ENCODE peak calls at places on chromosomes 3 and 15, in seven cellular contexts. One of them, this sample, is unnamed.

GRCh38 chr3:46544771-46545503 is 21.2 kb downstream of the LRRC2 start:
- DNase-seq in choroid plexus epithelial cell: no peak
- DNase-seq in IMR-90: no peak
- DNase-seq in HFFc6: no peak
- DNase-seq in kidney epithelial cell: no peak
- DNase-seq in fibroblast of lung: no peak
- DNase-seq in astrocyte of the spinal cord: no peak
- DNase-seq in this sample: peak

GRCh38 chr3:85090495-85090894 is 131.7 kb downstream of the CADM2 start:
- DNase-seq in choroid plexus epithelial cell: no peak
- DNase-seq in IMR-90: no peak
- DNase-seq in HFFc6: no peak
- DNase-seq in kidney epithelial cell: no peak
- DNase-seq in fibroblast of lung: no peak
- DNase-seq in astrocyte of the spinal cord: no peak
- DNase-seq in this sample: no peak

GRCh38 chr3:127209840-127210653 is 17.1 kb downstream of the PRR23E start:
- DNase-seq in choroid plexus epithelial cell: no peak
- DNase-seq in IMR-90: no peak
- DNase-seq in HFFc6: no peak
- DNase-seq in kidney epithelial cell: no peak
- DNase-seq in fibroblast of lung: no peak
- DNase-seq in astrocyte of the spinal cord: no peak
- DNase-seq in this sample: no peak

GRCh38 chr3:194089357-194090177 is 46.4 kb upstream of the HES1 start:
- DNase-seq in choroid plexus epithelial cell: peak
- DNase-seq in IMR-90: peak
- DNase-seq in HFFc6: peak
- DNase-seq in kidney epithelial cell: peak
- DNase-seq in fibroblast of lung: peak
- DNase-seq in astrocyte of the spinal cord: peak
- DNase-seq in this sample: no peak

GRCh38 chr3:129651316-129652202 is 45.1 kb upstream of the PLXND1 start:
- DNase-seq in choroid plexus epithelial cell: peak
- DNase-seq in IMR-90: peak
- DNase-seq in HFFc6: peak
- DNase-seq in kidney epithelial cell: peak
- DNase-seq in fibroblast of lung: peak
- DNase-seq in astrocyte of the spinal cord: peak
- DNase-seq in this sample: peak

GRCh38 chr15:82551646-82552247 is 11.5 kb upstream of the RPS17 start:
- DNase-seq in choroid plexus epithelial cell: no peak
- DNase-seq in IMR-90: no peak
- DNase-seq in HFFc6: no peak
- DNase-seq in kidney epithelial cell: peak
- DNase-seq in fibroblast of lung: peak
- DNase-seq in astrocyte of the spinal cord: no peak
- DNase-seq in this sample: no peak

GRCh38 chr3:165522371-165522770 is 314.9 kb downstream of the BCHE start:
- DNase-seq in choroid plexus epithelial cell: no peak
- DNase-seq in IMR-90: no peak
- DNase-seq in HFFc6: no peak
- DNase-seq in kidney epithelial cell: no peak
- DNase-seq in fibroblast of lung: no peak
- DNase-seq in astrocyte of the spinal cord: no peak
- DNase-seq in this sample: no peak

GRCh38 chr3:72187131-72187530 is 402.2 kb upstream of the PROK2 start:
- DNase-seq in choroid plexus epithelial cell: peak
- DNase-seq in IMR-90: no peak
- DNase-seq in HFFc6: no peak
- DNase-seq in kidney epithelial cell: no peak
- DNase-seq in fibroblast of lung: no peak
- DNase-seq in astrocyte of the spinal cord: no peak
- DNase-seq in this sample: no peak

GRCh38 chr3:163632677-163633076 is 1445.6 kb downstream of the SI start:
- DNase-seq in choroid plexus epithelial cell: no peak
- DNase-seq in IMR-90: no peak
- DNase-seq in HFFc6: no peak
- DNase-seq in kidney epithelial cell: no peak
- DNase-seq in fibroblast of lung: no peak
- DNase-seq in astrocyte of the spinal cord: no peak
- DNase-seq in this sample: no peak

GRCh38 chr3:98612996-98613517 is 19.6 kb upstream of the CPOX start:
- DNase-seq in choroid plexus epithelial cell: no peak
- DNase-seq in IMR-90: no peak
- DNase-seq in HFFc6: no peak
- DNase-seq in kidney epithelial cell: no peak
- DNase-seq in fibroblast of lung: no peak
- DNase-seq in astrocyte of the spinal cord: no peak
- DNase-seq in this sample: no peak

GRCh38 chr3:12425850-12426579 is 58.3 kb upstream of the TSEN2 start:
- DNase-seq in choroid plexus epithelial cell: no peak
- DNase-seq in IMR-90: no peak
- DNase-seq in HFFc6: no peak
- DNase-seq in kidney epithelial cell: no peak
- DNase-seq in fibroblast of lung: no peak
- DNase-seq in astrocyte of the spinal cord: no peak
- DNase-seq in this sample: no peak

GRCh38 chr3:43872301-43872700 is 181.6 kb downstream of the ABHD5 start:
- DNase-seq in choroid plexus epithelial cell: peak
- DNase-seq in IMR-90: peak
- DNase-seq in HFFc6: peak
- DNase-seq in kidney epithelial cell: peak
- DNase-seq in fibroblast of lung: peak
- DNase-seq in astrocyte of the spinal cord: peak
- DNase-seq in this sample: peak

GRCh38 chr15:29139072-29139471 is 130.6 kb downstream of the NSMCE3 start:
- DNase-seq in choroid plexus epithelial cell: no peak
- DNase-seq in IMR-90: no peak
- DNase-seq in HFFc6: no peak
- DNase-seq in kidney epithelial cell: no peak
- DNase-seq in fibroblast of lung: no peak
- DNase-seq in astrocyte of the spinal cord: no peak
- DNase-seq in this sample: no peak

GRCh38 chr15:27589260-27589659 is 509.9 kb downstream of the OCA2 start:
- DNase-seq in choroid plexus epithelial cell: no peak
- DNase-seq in IMR-90: no peak
- DNase-seq in HFFc6: no peak
- DNase-seq in kidney epithelial cell: no peak
- DNase-seq in fibroblast of lung: no peak
- DNase-seq in astrocyte of the spinal cord: no peak
- DNase-seq in this sample: peak

GRCh38 chr3:108208831-108209230 is 13.4 kb downstream of the IFT57 start:
- DNase-seq in choroid plexus epithelial cell: no peak
- DNase-seq in IMR-90: no peak
- DNase-seq in HFFc6: no peak
- DNase-seq in kidney epithelial cell: no peak
- DNase-seq in fibroblast of lung: no peak
- DNase-seq in astrocyte of the spinal cord: no peak
- DNase-seq in this sample: no peak

DNA sequence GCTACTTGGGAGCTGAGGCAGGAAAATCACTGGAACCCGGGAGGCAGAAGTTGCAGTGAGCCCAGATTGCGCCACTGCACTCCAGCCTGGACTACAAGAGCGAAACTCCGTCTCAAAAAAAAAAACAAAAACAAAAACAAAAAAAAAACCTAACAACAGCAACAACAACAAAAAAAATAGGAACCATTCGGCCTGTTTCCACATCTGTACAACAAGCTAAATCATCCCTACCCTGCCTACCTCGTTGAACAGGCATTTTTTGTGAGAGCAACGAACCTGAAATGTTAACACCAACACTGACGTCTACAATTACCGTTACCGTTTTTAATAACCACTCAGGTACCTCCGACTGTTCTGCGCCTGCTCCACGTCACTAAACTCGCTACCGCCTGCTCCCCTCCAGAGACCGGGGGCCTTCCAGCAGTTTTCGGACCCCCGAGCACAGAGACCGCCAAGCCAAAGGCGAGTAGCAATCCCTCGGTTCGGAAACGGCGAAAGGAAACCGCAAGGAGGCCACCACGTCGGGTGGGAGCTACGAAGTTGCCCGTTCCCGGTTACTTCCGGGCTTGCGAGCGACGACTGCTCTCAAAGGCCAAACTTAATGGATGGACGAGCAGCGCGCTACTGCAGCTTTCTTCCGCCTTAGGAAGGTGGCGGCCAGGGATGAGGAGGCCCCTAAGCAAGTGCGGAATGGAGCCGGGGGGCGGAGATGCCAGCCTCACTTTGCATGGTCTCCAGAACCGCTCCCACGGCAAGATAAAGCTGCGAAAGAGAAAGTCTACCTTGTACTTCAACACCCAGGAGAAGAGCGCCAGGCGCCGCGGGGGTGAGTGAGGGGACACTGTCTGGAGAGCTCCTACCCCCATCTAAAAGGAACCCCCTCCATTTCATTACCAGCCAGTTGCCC is at the start of the genes PIGB and PIGBOS1:
- DNase-seq in choroid plexus epithelial cell: peak
- DNase-seq in IMR-90: peak
- DNase-seq in HFFc6: peak
- DNase-seq in kidney epithelial cell: peak
- DNase-seq in fibroblast of lung: peak
- DNase-seq in astrocyte of the spinal cord: peak
- DNase-seq in this sample: peak
- TF ChIP-seq CTCF in choroid plexus epithelial cell: peak
- TF ChIP-seq CTCF in IMR-90: peak
- TF ChIP-seq CTCF in HFFc6: no peak
- TF ChIP-seq CTCF in kidney epithelial cell: no peak
- TF ChIP-seq CTCF in fibroblast of lung: peak
- TF ChIP-seq CTCF in astrocyte of the spinal cord: no peak
- TF ChIP-seq CTCF in this sample: no peak

GRCh38 chr3:122245513-122246174 is 62.2 kb downstream of the CASR start:
- DNase-seq in choroid plexus epithelial cell: peak
- DNase-seq in IMR-90: peak
- DNase-seq in HFFc6: peak
- DNase-seq in kidney epithelial cell: no peak
- DNase-seq in fibroblast of lung: peak
- DNase-seq in astrocyte of the spinal cord: peak
- DNase-seq in this sample: no peak
- TF ChIP-seq CTCF in choroid plexus epithelial cell: no peak
- TF ChIP-seq CTCF in IMR-90: no peak
- TF ChIP-seq CTCF in HFFc6: peak
- TF ChIP-seq CTCF in kidney epithelial cell: peak
- TF ChIP-seq CTCF in fibroblast of lung: no peak
- TF ChIP-seq CTCF in astrocyte of the spinal cord: no peak
- TF ChIP-seq CTCF in this sample: no peak

DNA sequence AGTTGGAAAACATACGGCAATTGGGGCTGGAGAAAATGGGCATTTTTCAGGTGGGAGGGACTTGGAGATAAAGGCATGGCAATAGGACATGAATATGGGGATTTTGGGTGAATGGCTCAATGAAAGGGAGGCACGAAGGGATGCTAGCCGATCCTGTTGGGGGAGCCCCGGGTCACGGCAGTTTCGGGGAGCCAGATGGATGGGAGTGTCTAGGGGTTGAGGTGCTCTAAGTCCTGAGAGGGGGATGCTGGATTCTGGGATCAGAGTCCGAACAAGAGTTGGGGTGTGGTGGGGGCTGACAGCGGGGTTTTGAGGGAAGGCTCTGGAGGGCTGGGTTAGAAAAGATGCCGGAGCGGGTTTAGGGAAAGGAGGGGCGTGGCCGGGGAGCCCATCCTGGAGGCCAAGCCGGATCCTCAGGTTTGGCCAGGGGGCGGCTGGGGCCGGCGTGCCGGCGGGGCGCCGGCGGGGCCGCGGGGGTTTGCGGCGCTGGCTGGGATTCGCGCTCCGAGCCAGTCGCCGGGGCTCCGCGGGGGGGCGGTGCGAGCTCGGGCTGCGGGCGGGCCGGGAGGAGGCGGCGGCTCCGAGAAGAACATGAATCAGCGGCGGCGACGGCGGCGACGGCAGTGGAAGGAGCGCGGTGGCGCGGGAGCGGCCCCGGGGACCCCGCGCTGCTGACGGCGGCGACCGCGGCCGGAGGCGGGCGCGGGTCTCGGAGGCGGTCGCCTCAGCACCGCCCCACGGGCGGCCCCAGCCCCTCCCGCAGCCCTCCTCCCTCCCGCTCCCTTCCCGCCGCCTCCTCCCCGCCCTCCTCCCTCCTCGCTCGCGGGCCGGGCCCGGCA is at the start of gene TYRO3:
- DNase-seq in choroid plexus epithelial cell: peak
- DNase-seq in IMR-90: no peak
- DNase-seq in HFFc6: peak
- DNase-seq in kidney epithelial cell: no peak
- DNase-seq in fibroblast of lung: peak
- DNase-seq in astrocyte of the spinal cord: peak
- DNase-seq in this sample: no peak
- TF ChIP-seq CTCF in choroid plexus epithelial cell: no peak
- TF ChIP-seq CTCF in IMR-90: peak
- TF ChIP-seq CTCF in HFFc6: no peak
- TF ChIP-seq CTCF in kidney epithelial cell: no peak
- TF ChIP-seq CTCF in fibroblast of lung: no peak
- TF ChIP-seq CTCF in astrocyte of the spinal cord: no peak
- TF ChIP-seq CTCF in this sample: no peak

GRCh38 chr3:8952130-8952529 is 11.1 kb downstream of the RAD18 start:
- DNase-seq in choroid plexus epithelial cell: no peak
- DNase-seq in IMR-90: no peak
- DNase-seq in HFFc6: no peak
- DNase-seq in kidney epithelial cell: no peak
- DNase-seq in fibroblast of lung: no peak
- DNase-seq in astrocyte of the spinal cord: no peak
- DNase-seq in this sample: no peak

GRCh38 chr3:8959683-8960082 is 3.6 kb downstream of the RAD18 start:
- DNase-seq in choroid plexus epithelial cell: no peak
- DNase-seq in IMR-90: no peak
- DNase-seq in HFFc6: no peak
- DNase-seq in kidney epithelial cell: no peak
- DNase-seq in fibroblast of lung: no peak
- DNase-seq in astrocyte of the spinal cord: no peak
- DNase-seq in this sample: no peak

GRCh38 chr3:8953336-8953735 is 9.9 kb downstream of the RAD18 start:
- DNase-seq in choroid plexus epithelial cell: no peak
- DNase-seq in IMR-90: no peak
- DNase-seq in HFFc6: no peak
- DNase-seq in kidney epithelial cell: no peak
- DNase-seq in fibroblast of lung: no peak
- DNase-seq in astrocyte of the spinal cord: no peak
- DNase-seq in this sample: no peak

DNA sequence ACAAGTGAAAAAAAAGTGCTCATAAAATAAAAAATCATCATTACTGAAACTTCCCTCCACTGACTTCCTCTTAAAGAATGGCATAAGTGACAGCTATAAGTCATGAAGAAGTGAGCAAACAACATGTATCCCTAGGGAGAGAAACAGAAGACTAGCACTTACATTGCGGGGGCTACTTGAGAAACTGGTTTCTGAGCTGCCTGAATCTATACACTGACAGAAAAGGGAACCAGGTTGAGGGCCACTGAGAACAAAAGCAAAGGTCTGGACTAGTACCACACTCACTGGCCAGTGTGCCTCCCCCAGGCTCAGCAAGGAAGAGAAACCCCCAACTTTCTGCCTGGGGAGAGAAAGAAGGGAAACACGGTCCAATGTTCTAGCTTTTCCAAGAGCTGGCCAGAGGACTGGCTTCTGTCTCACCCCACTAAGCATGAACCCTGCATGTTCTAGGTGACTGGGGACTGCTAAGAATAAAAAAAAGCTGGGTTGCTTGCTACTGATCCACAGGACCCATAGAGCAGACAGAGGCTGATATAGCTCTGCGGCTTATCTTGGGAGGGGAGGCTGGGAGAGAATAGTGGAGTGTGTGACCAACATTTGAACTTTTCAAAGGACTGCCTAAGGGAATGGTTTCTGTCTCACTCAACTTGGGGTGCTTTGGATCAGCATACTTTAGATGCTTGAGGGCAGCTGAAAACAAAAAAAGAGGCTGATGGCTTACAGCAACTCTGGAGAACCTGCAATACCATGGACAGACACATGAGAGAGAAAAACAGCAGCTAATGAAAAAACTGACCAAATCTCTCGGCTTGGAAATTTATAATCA is 8.1 kb downstream of the RAD18 start:
- DNase-seq in choroid plexus epithelial cell: peak
- DNase-seq in IMR-90: peak
- DNase-seq in HFFc6: peak
- DNase-seq in kidney epithelial cell: no peak
- DNase-seq in fibroblast of lung: peak
- DNase-seq in astrocyte of the spinal cord: peak
- DNase-seq in this sample: no peak
- TF ChIP-seq CTCF in choroid plexus epithelial cell: peak
- TF ChIP-seq CTCF in IMR-90: peak
- TF ChIP-seq CTCF in HFFc6: peak
- TF ChIP-seq CTCF in kidney epithelial cell: no peak
- TF ChIP-seq CTCF in fibroblast of lung: no peak
- TF ChIP-seq CTCF in astrocyte of the spinal cord: peak
- TF ChIP-seq CTCF in this sample: peak

This sample was measured in osteocyte.